ENCODE peak calls at places on chromosomes 16 and 17, in ten cellular contexts. C is transverse colon, Z is mammary epithelial cell, R is HL-60, J is fibroblast of villous mesenchyme, S is BJ, T is BE2C, E is kidney, F is RWPE2, O is astrocyte of the cerebellum. L is an unnamed sample.

GRCh38 chr16:85612801-85613608 is at the start of gene GSE1:
- DNase-seq in C (peak), Z (peak), R (peak), J (peak), S (peak), T (peak), E (peak), F (peak), O (no peak), L (peak)

GRCh38 chr16:61858996-61859395 is 177.2 kb downstream of the CDH8 start:
- DNase-seq in C (no peak), Z (no peak), R (no peak), J (peak), S (peak), T (no peak), E (no peak), F (no peak), O (no peak), L (peak)

GRCh38 chr16:54630284-54630967 is 300.2 kb upstream of the IRX5 start:
- DNase-seq in C (no peak), Z (peak), R (no peak), J (no peak), S (no peak), T (no peak), E (no peak), F (no peak), O (no peak), L (peak)

GRCh38 chr17:81514485-81514734 is 1.8 kb upstream of the ACTG1 start:
- DNase-seq in C (no peak), Z (no peak), R (no peak), J (no peak), S (no peak), T (no peak), E (no peak), F (no peak), O (no peak), L (no peak)

GRCh38 chr16:685967-686366 is 1.8 kb upstream of the JMJD8 start:
- DNase-seq in C (peak), Z (no peak), R (peak), J (peak), S (no peak), T (peak), E (no peak), F (no peak), O (no peak), L (peak)

GRCh38 chr16:69313469-69313868 is 2.3 kb downstream of the VPS4A start:
- DNase-seq in C (no peak), Z (no peak), R (no peak), J (no peak), S (no peak), T (no peak), E (no peak), F (no peak), O (no peak), L (no peak)

GRCh38 chr16:86292171-86292775 is 218.1 kb upstream of the FOXF1 start:
- DNase-seq in C (no peak), Z (no peak), R (no peak), J (no peak), S (no peak), T (no peak), E (no peak), F (no peak), O (no peak), L (no peak)

GRCh38 chr16:85992779-85993178 is 93.8 kb downstream of the IRF8 start:
- DNase-seq in C (no peak), Z (no peak), R (no peak), J (no peak), S (no peak), T (no peak), E (no peak), F (no peak), O (no peak), L (no peak)

GRCh38 chr16:55832788-55833583 is at the start of gene CES1:
- DNase-seq in C (peak), Z (no peak), R (peak), J (no peak), S (no peak), T (no peak), E (peak), F (no peak), O (no peak), L (no peak)

GRCh38 chr17:75842963-75843576 is 1.1 kb downstream of the UNC13D start:
- DNase-seq in C (no peak), Z (no peak), R (no peak), J (no peak), S (no peak), T (no peak), E (no peak), F (no peak), O (no peak), L (no peak)

GRCh38 chr17:68057531-68057952 is 22.0 kb downstream of the KPNA2 start:
- DNase-seq in C (peak), Z (no peak), R (peak), J (peak), S (no peak), T (peak), E (no peak), F (no peak), O (no peak), L (peak)

GRCh38 chr17:76969598-76970172 is 101.5 kb downstream of the MGAT5B start:
- DNase-seq in C (no peak), Z (no peak), R (no peak), J (no peak), S (no peak), T (peak), E (peak), F (no peak), O (no peak), L (no peak)

GRCh38 chr16:2236362-2237075 is at the start of gene DNASE1L2:
- DNase-seq in C (no peak), Z (no peak), R (no peak), J (peak), S (no peak), T (no peak), E (peak), F (no peak), O (no peak), L (no peak)

DNA sequence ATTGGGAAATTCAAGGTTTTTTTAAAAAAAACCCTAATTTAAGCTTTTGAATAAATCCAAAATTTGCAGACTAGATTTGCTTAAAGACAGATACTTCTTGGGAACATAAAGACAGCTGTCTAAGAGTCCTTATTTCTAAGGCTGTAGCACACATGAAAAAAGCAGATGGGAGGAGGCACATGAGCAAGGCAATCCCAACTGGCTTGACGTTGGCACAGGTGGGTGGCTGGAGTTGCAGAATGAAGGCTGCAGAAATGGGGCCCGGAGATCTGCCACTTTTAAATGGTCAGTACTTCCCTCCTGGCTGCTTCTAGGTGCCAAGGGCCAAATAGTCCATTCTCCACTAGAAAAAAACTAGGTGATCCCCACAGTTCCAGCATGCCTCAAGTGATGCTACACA is 4.4 kb downstream of the KIAA0753 start:
- DNase-seq in C (no peak), Z (no peak), R (no peak), J (no peak), S (no peak), T (no peak), E (no peak), F (no peak), O (no peak), L (no peak)
- H3K4me3 ChIP-seq in C (no peak), Z (no peak), R (no peak), J (no peak), S (no peak), T (no peak), E (no peak), F (no peak), O (no peak), L (no peak)

DNA sequence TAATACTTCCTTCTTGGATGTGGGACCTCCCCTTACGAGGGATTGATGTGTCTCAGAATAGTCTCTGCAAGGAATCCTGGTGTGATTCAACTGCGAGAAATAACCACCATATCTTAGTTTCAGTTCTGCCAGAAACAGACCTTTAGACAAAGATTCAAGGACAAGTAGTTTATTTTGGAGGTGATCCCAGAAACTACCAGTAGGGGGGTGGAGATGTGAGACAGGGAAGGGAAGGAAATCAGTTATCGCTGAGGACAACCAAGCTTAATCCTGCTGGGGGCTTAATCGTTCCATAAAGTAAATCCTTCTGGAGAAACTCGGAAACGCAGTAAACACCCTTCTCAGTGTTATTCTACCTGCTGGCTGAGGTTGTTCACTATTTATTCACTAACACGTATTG is 5.0 kb upstream of the SDR42E1 start:
- DNase-seq in C (no peak), Z (peak), R (no peak), J (peak), S (no peak), T (no peak), E (no peak), F (no peak), O (peak), L (peak)
- TF ChIP-seq CTCF in C (no peak), Z (peak), R (no peak), J (peak), S (peak), T (peak), E (peak), F (peak), O (peak), L (peak)

GRCh38 chr17:45432405-45433113 is at the start of gene ARHGAP27:
- DNase-seq in C (peak), Z (peak), R (peak), J (peak), S (no peak), T (no peak), E (peak), F (peak), O (no peak), L (no peak)

GRCh38 chr17:45433136-45433535 is 466 bp upstream of the ARHGAP27 start:
- DNase-seq in C (no peak), Z (no peak), R (peak), J (no peak), S (no peak), T (no peak), E (peak), F (peak), O (no peak), L (no peak)

GRCh38 chr17:45430738-45431530 is 1.7 kb downstream of the ARHGAP27 start:
- DNase-seq in C (peak), Z (no peak), R (no peak), J (no peak), S (no peak), T (no peak), E (peak), F (peak), O (no peak), L (no peak)

GRCh38 chr17:45430006-45430737 is 2.5 kb downstream of the ARHGAP27 start:
- DNase-seq in C (no peak), Z (no peak), R (no peak), J (no peak), S (no peak), T (no peak), E (peak), F (peak), O (no peak), L (no peak)

DNA sequence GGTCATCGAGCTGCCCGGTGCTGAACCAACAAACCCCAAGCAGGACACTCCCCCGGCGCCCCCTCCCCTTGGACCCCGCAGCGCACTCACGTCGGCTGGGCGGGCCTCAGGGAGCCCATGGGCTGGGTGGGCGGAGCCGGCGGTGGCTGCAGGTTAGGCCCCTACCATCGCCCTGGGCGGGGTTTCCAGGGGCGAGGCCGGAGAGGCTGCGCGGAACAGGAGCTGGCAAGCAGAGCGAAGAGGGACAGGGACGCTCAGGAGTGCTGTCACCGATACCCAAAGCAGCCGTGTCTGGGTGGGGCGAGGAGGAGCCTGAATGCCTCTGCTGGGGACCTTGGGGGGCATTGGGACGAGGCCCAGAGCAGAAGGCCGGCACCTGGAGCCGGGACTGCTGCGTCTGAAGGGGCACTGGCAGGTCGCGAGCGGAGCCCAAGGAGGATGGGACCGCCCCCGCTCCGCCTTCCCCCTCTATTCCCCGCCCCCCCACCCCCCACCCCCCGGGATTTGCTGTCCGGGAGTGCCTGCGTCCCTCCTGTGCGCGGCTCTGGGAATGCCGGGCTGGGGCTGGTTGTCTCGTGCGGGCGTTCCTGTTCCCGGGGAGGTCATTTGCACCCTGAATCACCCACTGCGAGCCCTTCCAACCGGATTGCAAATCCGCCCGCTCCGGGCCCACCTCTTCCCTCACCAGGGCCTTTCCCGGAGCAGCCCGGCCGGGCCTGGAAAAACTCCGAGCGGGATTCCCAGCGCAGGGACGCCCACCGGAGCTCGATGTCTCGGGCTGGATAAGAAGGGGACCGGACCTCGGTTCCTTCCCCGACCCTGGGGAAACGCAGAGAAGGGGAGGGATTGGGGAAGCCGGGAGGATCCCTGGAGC is 902 bp downstream of the ARHGAP27 start:
- DNase-seq in C (peak), Z (peak), R (peak), J (peak), S (no peak), T (peak), E (peak), F (peak), O (no peak), L (peak)
- H3K4me3 ChIP-seq in C (peak), Z (peak), R (peak), J (peak), S (peak), T (peak), E (peak), F (peak), O (peak), L (peak)

DNA sequence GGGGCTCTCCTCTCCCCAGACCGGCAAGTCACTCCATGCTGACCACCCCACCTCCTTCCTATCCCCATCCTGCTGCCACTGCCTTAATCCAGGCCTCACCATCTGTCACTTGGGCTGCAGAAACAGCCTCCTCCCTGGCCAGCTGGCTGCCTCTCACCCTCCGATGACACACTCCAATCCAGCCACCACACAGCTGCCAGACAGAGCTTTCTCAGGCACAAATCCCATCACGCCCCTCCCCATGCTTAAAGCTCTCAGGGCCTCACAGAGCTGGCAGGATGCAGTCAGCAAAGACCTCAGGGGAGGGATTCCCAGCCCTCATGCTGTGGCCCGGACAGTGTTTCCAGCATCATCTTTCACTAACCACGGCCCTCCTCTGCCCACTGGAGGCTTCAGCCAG is 13.7 kb downstream of the CAMKK1 start:
- DNase-seq in C (no peak), Z (no peak), R (no peak), J (peak), S (peak), T (peak), E (no peak), F (no peak), O (peak), L (peak)
- TF ChIP-seq CTCF in C (no peak), Z (no peak), R (no peak), J (no peak), S (no peak), T (no peak), E (no peak), F (no peak), O (no peak), L (peak)

L was measured in AG10803.